ENCODE peak calls at places on chromosome 13, in eight cellular contexts. M, R, Q, X, S, W, U and J are unnamed samples.

GRCh38 chr13:98416408-98416807 is 160.5 kb downstream of the STK24 start:
- DNase-seq in M (no peak), R (no peak), Q (no peak), X (no peak), S (no peak), W (no peak), U (no peak), J (no peak)

GRCh38 chr13:33034061-33034460 is 17.8 kb downstream of the KL start:
- DNase-seq in M (no peak), R (no peak), Q (no peak), X (no peak), S (no peak), W (no peak), U (no peak), J (no peak)

GRCh38 chr13:72137782-72138181 is 270.8 kb upstream of the DACH1 start:
- DNase-seq in M (no peak), R (no peak), Q (no peak), X (no peak), S (no peak), W (no peak), U (no peak), J (no peak)

GRCh38 chr13:74528751-74529513 is 394.7 kb upstream of the KLF12 start:
- DNase-seq in M (no peak), R (no peak), Q (no peak), X (no peak), S (no peak), W (no peak), U (no peak), J (no peak)

GRCh38 chr13:98476538-98476966 is 100.4 kb downstream of the STK24 start:
- DNase-seq in M (peak; percentile 96), R (peak; percentile 98), Q (no peak), X (no peak), S (peak; percentile 88), W (peak; percentile 75), U (peak; percentile 91), J (no peak)

GRCh38 chr13:106348032-106348431 is 187.4 kb downstream of the EFNB2 start:
- DNase-seq in M (peak; percentile 73), R (peak; percentile 55), Q (no peak), X (no peak), S (no peak), W (no peak), U (peak; percentile 70), J (no peak)

GRCh38 chr13:48009298-48009697 is 8.2 kb upstream of the SUCLA2 start:
- DNase-seq in M (peak; percentile 73), R (peak; percentile 32), Q (no peak), X (no peak), S (no peak), W (no peak), U (peak; percentile 80), J (no peak)

GRCh38 chr13:50713849-50714248 is 129.6 kb downstream of the DLEU7 start:
- DNase-seq in M (peak; percentile 98), R (peak; percentile 95), Q (no peak), X (no peak), S (peak; percentile 87), W (no peak), U (peak; percentile 98), J (no peak)

GRCh38 chr13:31038834-31039552 is 106.5 kb downstream of the TEX26 start:
- DNase-seq in M (peak; percentile 96), R (peak; percentile 50), Q (no peak), X (no peak), S (peak; percentile 86), W (no peak), U (peak; percentile 64), J (no peak)

GRCh38 chr13:66665991-66666390 is 564.1 kb downstream of the PCDH9 start:
- DNase-seq in M (peak; percentile 94), R (peak; percentile 94), Q (peak; percentile 28), X (peak; percentile 62), S (no peak), W (no peak), U (peak; percentile 89), J (peak; percentile 46)

GRCh38 chr13:113906566-113906965 is 42.7 kb upstream of the GAS6 start:
- DNase-seq in M (no peak), R (no peak), Q (no peak), X (no peak), S (no peak), W (no peak), U (no peak), J (no peak)

GRCh38 chr13:110388141-110388943 is 81.3 kb downstream of the COL4A2 start:
- DNase-seq in M (peak; percentile 87), R (peak; percentile 98), Q (no peak), X (no peak), S (no peak), W (no peak), U (peak; percentile 85), J (no peak)

GRCh38 chr13:27641711-27642502 is 20.2 kb downstream of the POLR1D start:
- DNase-seq in M (peak; percentile 28), R (no peak), Q (no peak), X (no peak), S (no peak), W (no peak), U (no peak), J (no peak)

GRCh38 chr13:41858783-41859182 is 102.1 kb downstream of the VWA8 start:
- DNase-seq in M (no peak), R (no peak), Q (no peak), X (no peak), S (no peak), W (no peak), U (peak; percentile 74), J (no peak)

GRCh38 chr13:32587014-32587773 is 942 bp downstream of the PDS5B start:
- DNase-seq in M (peak; percentile 71), R (peak; percentile 81), Q (no peak), X (peak; percentile 60), S (peak; percentile 41), W (peak; percentile 23), U (peak; percentile 76), J (peak; percentile 73)

GRCh38 chr13:108037348-108037747 is 178.0 kb downstream of the LIG4 start:
- DNase-seq in M (no peak), R (no peak), Q (no peak), X (no peak), S (no peak), W (no peak), U (peak; percentile 32), J (no peak)

GRCh38 chr13:105139380-105140285 is 1395.8 kb downstream of the EFNB2 start:
- DNase-seq in M (peak; percentile 6), R (peak; percentile 8), Q (no peak), X (peak; percentile 5), S (peak; percentile 75), W (peak; percentile 20), U (no peak), J (peak; percentile 87)

GRCh38 chr13:33862006-33862405 is 44.1 kb downstream of the RFC3 start:
- DNase-seq in M (no peak), R (no peak), Q (no peak), X (no peak), S (no peak), W (no peak), U (no peak), J (no peak)

GRCh38 chr13:78606471-78607408 is 3.4 kb upstream of the POU4F1 start:
- DNase-seq in M (no peak), R (no peak), Q (no peak), X (no peak), S (no peak), W (no peak), U (no peak), J (no peak)

GRCh38 chr13:32381539-32381938 is 46.4 kb downstream of the N4BP2L1 start:
- DNase-seq in M (peak; percentile 4), R (peak; percentile 47), Q (no peak), X (no peak), S (peak; percentile 31), W (no peak), U (peak; percentile 36), J (no peak)

GRCh38 chr13:64639206-64639605 is 2590.9 kb downstream of the PCDH9 start:
- DNase-seq in M (no peak), R (no peak), Q (no peak), X (no peak), S (no peak), W (no peak), U (peak; percentile 58), J (no peak)

GRCh38 chr13:113748101-113748861 is 10.7 kb upstream of the TMEM255B start:
- DNase-seq in M (no peak), R (no peak), Q (no peak), X (no peak), S (no peak), W (no peak), U (no peak), J (peak; percentile 74)

GRCh38 chr13:32511482-32511881 is 27.1 kb downstream of the N4BP2L2 start:
- DNase-seq in M (no peak), R (no peak), Q (no peak), X (no peak), S (no peak), W (no peak), U (no peak), J (no peak)

GRCh38 chr13:68380041-68380973 is 1150.2 kb upstream of the PCDH9 start:
- DNase-seq in M (no peak), R (no peak), Q (no peak), X (no peak), S (no peak), W (no peak), U (no peak), J (no peak)

GRCh38 chr13:93965587-93965986 is 513.9 kb downstream of the DCT start:
- DNase-seq in M (no peak), R (no peak), Q (no peak), X (no peak), S (no peak), W (no peak), U (no peak), J (no peak)

GRCh38 chr13:86298741-86299140 is 499.5 kb upstream of the SLITRK6 start:
- DNase-seq in M (no peak), R (no peak), Q (no peak), X (no peak), S (no peak), W (no peak), U (no peak), J (no peak)

GRCh38 chr13:88125055-88125454 is 453.9 kb downstream of the SLITRK5 start:
- DNase-seq in M (no peak), R (no peak), Q (no peak), X (no peak), S (no peak), W (no peak), U (no peak), J (no peak)

GRCh38 chr13:90098580-90098979 is 1248.9 kb upstream of the MIR17HG start:
- DNase-seq in M (no peak), R (no peak), Q (no peak), X (no peak), S (no peak), W (no peak), U (no peak), J (no peak)

GRCh38 chr13:76874466-76874865 is 11.7 kb downstream of the KCTD12 start:
- DNase-seq in M (no peak), R (no peak), Q (no peak), X (no peak), S (no peak), W (no peak), U (no peak), J (no peak)

GRCh38 chr13:20350819-20351218 is 118.7 kb upstream of the GJB6 start:
- DNase-seq in M (peak; percentile 29), R (no peak), Q (no peak), X (no peak), S (no peak), W (no peak), U (no peak), J (no peak)

GRCh38 chr13:83895994-83896580 is 13.8 kb upstream of the SLITRK1 start:
- DNase-seq in M (peak; percentile 74), R (peak; percentile 12), Q (no peak), X (no peak), S (peak; percentile 91), W (no peak), U (peak; percentile 57), J (no peak)

GRCh38 chr13:98267080-98267912 is 90.2 kb upstream of the RNF113B start:
- DNase-seq in M (peak; percentile 68), R (peak; percentile 74), Q (no peak), X (no peak), S (no peak), W (no peak), U (peak; percentile 86), J (no peak)

GRCh38 chr13:55553736-55554135 is 1587.0 kb upstream of the PRR20A start:
- DNase-seq in M (no peak), R (no peak), Q (no peak), X (no peak), S (no peak), W (no peak), U (no peak), J (no peak)

GRCh38 chr13:50687545-50687944 is 155.9 kb downstream of the DLEU7 start:
- DNase-seq in M (no peak), R (no peak), Q (no peak), X (no peak), S (no peak), W (no peak), U (no peak), J (no peak)